ENCODE peak calls at places on chromosomes 4 and X, in nine cellular contexts. One of them, this sample, is unnamed.

GRCh38 chrX:63747331-63747730 is 37.7 kb downstream of the ARHGEF9 start:
- DNase-seq in GM23338: no peak
- DNase-seq in body of pancreas: no peak
- DNase-seq in astrocyte: peak; percentile 70
- DNase-seq in neural progenitor cell: no peak
- DNase-seq in IMR-90: peak; percentile 68
- DNase-seq in AG10803: peak; percentile 70
- DNase-seq in tibial nerve: no peak
- DNase-seq in coronary artery: no peak
- DNase-seq in this sample: peak; percentile 1

GRCh38 chr4:41670530-41670929 is 78.0 kb downstream of the PHOX2B start:
- DNase-seq in GM23338: no peak
- DNase-seq in body of pancreas: peak; percentile 83
- DNase-seq in astrocyte: no peak
- DNase-seq in neural progenitor cell: no peak
- DNase-seq in IMR-90: no peak
- DNase-seq in AG10803: no peak
- DNase-seq in tibial nerve: no peak
- DNase-seq in coronary artery: no peak
- DNase-seq in this sample: no peak

GRCh38 chr4:165331316-165331715 is 3.8 kb downstream of the MSMO1 start:
- DNase-seq in GM23338: peak; percentile 51
- DNase-seq in body of pancreas: no peak
- DNase-seq in astrocyte: no peak
- DNase-seq in neural progenitor cell: no peak
- DNase-seq in IMR-90: no peak
- DNase-seq in AG10803: no peak
- DNase-seq in tibial nerve: no peak
- DNase-seq in coronary artery: no peak
- DNase-seq in this sample: no peak

GRCh38 chr4:6316461-6317003 is 46.9 kb downstream of the WFS1 start:
- DNase-seq in GM23338: no peak
- DNase-seq in body of pancreas: no peak
- DNase-seq in astrocyte: no peak
- DNase-seq in neural progenitor cell: no peak
- DNase-seq in IMR-90: no peak
- DNase-seq in AG10803: no peak
- DNase-seq in tibial nerve: no peak
- DNase-seq in coronary artery: no peak
- DNase-seq in this sample: no peak

GRCh38 chr4:2292679-2293108 is 30.8 kb upstream of the MXD4 start:
- DNase-seq in GM23338: no peak
- DNase-seq in body of pancreas: no peak
- DNase-seq in astrocyte: peak; percentile 74
- DNase-seq in neural progenitor cell: no peak
- DNase-seq in IMR-90: peak; percentile 75
- DNase-seq in AG10803: peak; percentile 82
- DNase-seq in tibial nerve: no peak
- DNase-seq in coronary artery: no peak
- DNase-seq in this sample: no peak

GRCh38 chr4:158810487-158811215 is 41.8 kb downstream of the FNIP2 start:
- DNase-seq in GM23338: no peak
- DNase-seq in body of pancreas: peak; percentile 75
- DNase-seq in astrocyte: peak; percentile 100
- DNase-seq in neural progenitor cell: peak; percentile 17
- DNase-seq in IMR-90: peak; percentile 98
- DNase-seq in AG10803: peak; percentile 99
- DNase-seq in tibial nerve: peak; percentile 53
- DNase-seq in coronary artery: peak; percentile 90
- DNase-seq in this sample: peak; percentile 85

GRCh38 chr4:57044279-57044678 is 65.6 kb downstream of the POLR2B start:
- DNase-seq in GM23338: no peak
- DNase-seq in body of pancreas: no peak
- DNase-seq in astrocyte: no peak
- DNase-seq in neural progenitor cell: no peak
- DNase-seq in IMR-90: peak; percentile 55
- DNase-seq in AG10803: peak; percentile 94
- DNase-seq in tibial nerve: no peak
- DNase-seq in coronary artery: no peak
- DNase-seq in this sample: no peak

GRCh38 chr4:34422472-34422871 is 1821.8 kb downstream of the ARAP2 start:
- DNase-seq in GM23338: peak; percentile 4
- DNase-seq in body of pancreas: no peak
- DNase-seq in astrocyte: no peak
- DNase-seq in neural progenitor cell: peak; percentile 2
- DNase-seq in IMR-90: no peak
- DNase-seq in AG10803: peak; percentile 4
- DNase-seq in tibial nerve: no peak
- DNase-seq in coronary artery: no peak
- DNase-seq in this sample: no peak

GRCh38 chr4:148376151-148376550 is 66.1 kb downstream of the NR3C2 start:
- DNase-seq in GM23338: no peak
- DNase-seq in body of pancreas: peak; percentile 82
- DNase-seq in astrocyte: peak; percentile 64
- DNase-seq in neural progenitor cell: no peak
- DNase-seq in IMR-90: peak; percentile 62
- DNase-seq in AG10803: peak; percentile 11
- DNase-seq in tibial nerve: peak; percentile 24
- DNase-seq in coronary artery: no peak
- DNase-seq in this sample: peak; percentile 59

GRCh38 chr4:152408514-152409327 is 127.2 kb downstream of the FBXW7 start:
- DNase-seq in GM23338: peak; percentile 83
- DNase-seq in body of pancreas: no peak
- DNase-seq in astrocyte: no peak
- DNase-seq in neural progenitor cell: peak; percentile 63
- DNase-seq in IMR-90: peak; percentile 50
- DNase-seq in AG10803: peak; percentile 31
- DNase-seq in tibial nerve: no peak
- DNase-seq in coronary artery: no peak
- DNase-seq in this sample: no peak

GRCh38 chrX:155745792-155746191 is 133.0 kb upstream of the TMLHE start:
- DNase-seq in GM23338: no peak
- DNase-seq in body of pancreas: peak; percentile 37
- DNase-seq in astrocyte: no peak
- DNase-seq in neural progenitor cell: no peak
- DNase-seq in IMR-90: peak; percentile 2
- DNase-seq in AG10803: peak; percentile 5
- DNase-seq in tibial nerve: no peak
- DNase-seq in coronary artery: no peak
- DNase-seq in this sample: no peak

GRCh38 chr4:108109111-108109510 is 59.6 kb downstream of the LEF1 start:
- DNase-seq in GM23338: no peak
- DNase-seq in body of pancreas: no peak
- DNase-seq in astrocyte: no peak
- DNase-seq in neural progenitor cell: no peak
- DNase-seq in IMR-90: no peak
- DNase-seq in AG10803: no peak
- DNase-seq in tibial nerve: no peak
- DNase-seq in coronary artery: no peak
- DNase-seq in this sample: no peak

GRCh38 chr4:185254434-185254833 is 45.0 kb downstream of the SNX25 start:
- DNase-seq in GM23338: peak; percentile 33
- DNase-seq in body of pancreas: no peak
- DNase-seq in astrocyte: peak; percentile 71
- DNase-seq in neural progenitor cell: no peak
- DNase-seq in IMR-90: peak; percentile 56
- DNase-seq in AG10803: no peak
- DNase-seq in tibial nerve: no peak
- DNase-seq in coronary artery: no peak
- DNase-seq in this sample: no peak

GRCh38 chr4:43330288-43330687 is 437.8 kb downstream of the GRXCR1 start:
- DNase-seq in GM23338: no peak
- DNase-seq in body of pancreas: no peak
- DNase-seq in astrocyte: peak; percentile 76
- DNase-seq in neural progenitor cell: no peak
- DNase-seq in IMR-90: peak; percentile 75
- DNase-seq in AG10803: peak; percentile 20
- DNase-seq in tibial nerve: no peak
- DNase-seq in coronary artery: no peak
- DNase-seq in this sample: peak; percentile 75

GRCh38 chrX:104098151-104098808 is 14.0 kb upstream of the ZCCHC18 start:
- DNase-seq in GM23338: peak; percentile 69
- DNase-seq in body of pancreas: peak; percentile 65
- DNase-seq in astrocyte: peak; percentile 71
- DNase-seq in neural progenitor cell: peak; percentile 71
- DNase-seq in IMR-90: peak; percentile 77
- DNase-seq in AG10803: peak; percentile 81
- DNase-seq in tibial nerve: peak; percentile 20
- DNase-seq in coronary artery: no peak
- DNase-seq in this sample: peak; percentile 31

GRCh38 chr4:132956951-132957350 is 192.1 kb upstream of the PCDH10 start:
- DNase-seq in GM23338: no peak
- DNase-seq in body of pancreas: no peak
- DNase-seq in astrocyte: no peak
- DNase-seq in neural progenitor cell: no peak
- DNase-seq in IMR-90: no peak
- DNase-seq in AG10803: no peak
- DNase-seq in tibial nerve: no peak
- DNase-seq in coronary artery: no peak
- DNase-seq in this sample: no peak

GRCh38 chrX:13699183-13699826 is 10.4 kb downstream of the RAB9A start:
- DNase-seq in GM23338: no peak
- DNase-seq in body of pancreas: peak; percentile 13
- DNase-seq in astrocyte: peak; percentile 20
- DNase-seq in neural progenitor cell: no peak
- DNase-seq in IMR-90: peak; percentile 23
- DNase-seq in AG10803: no peak
- DNase-seq in tibial nerve: no peak
- DNase-seq in coronary artery: no peak
- DNase-seq in this sample: no peak

GRCh38 chrX:16743604-16744325 is 24.4 kb downstream of the SYAP1 start:
- DNase-seq in GM23338: no peak
- DNase-seq in body of pancreas: no peak
- DNase-seq in astrocyte: peak; percentile 87
- DNase-seq in neural progenitor cell: no peak
- DNase-seq in IMR-90: peak; percentile 92
- DNase-seq in AG10803: peak; percentile 62
- DNase-seq in tibial nerve: no peak
- DNase-seq in coronary artery: no peak
- DNase-seq in this sample: peak; percentile 83
- TF ChIP-seq CTCF in GM23338: peak; percentile 20
- TF ChIP-seq CTCF in body of pancreas: no peak
- TF ChIP-seq CTCF in astrocyte: peak; percentile 49
- TF ChIP-seq CTCF in neural progenitor cell: no peak
- TF ChIP-seq CTCF in IMR-90: peak; percentile 57
- TF ChIP-seq CTCF in AG10803: peak; percentile 49
- TF ChIP-seq CTCF in tibial nerve: no peak
- TF ChIP-seq CTCF in coronary artery: no peak
- TF ChIP-seq CTCF in this sample: peak; percentile 69

GRCh38 chr4:38994135-38994534 is 38.1 kb downstream of the TMEM156 start:
- DNase-seq in GM23338: no peak
- DNase-seq in body of pancreas: no peak
- DNase-seq in astrocyte: no peak
- DNase-seq in neural progenitor cell: no peak
- DNase-seq in IMR-90: no peak
- DNase-seq in AG10803: no peak
- DNase-seq in tibial nerve: no peak
- DNase-seq in coronary artery: no peak
- DNase-seq in this sample: no peak

GRCh38 chr4:38989487-38989886 is 42.7 kb downstream of the TMEM156 start:
- DNase-seq in GM23338: no peak
- DNase-seq in body of pancreas: no peak
- DNase-seq in astrocyte: no peak
- DNase-seq in neural progenitor cell: no peak
- DNase-seq in IMR-90: peak; percentile 65
- DNase-seq in AG10803: peak; percentile 24
- DNase-seq in tibial nerve: no peak
- DNase-seq in coronary artery: no peak
- DNase-seq in this sample: no peak

GRCh38 chr4:38990241-38990640 is 42.0 kb downstream of the TMEM156 start:
- DNase-seq in GM23338: no peak
- DNase-seq in body of pancreas: no peak
- DNase-seq in astrocyte: no peak
- DNase-seq in neural progenitor cell: no peak
- DNase-seq in IMR-90: no peak
- DNase-seq in AG10803: no peak
- DNase-seq in tibial nerve: no peak
- DNase-seq in coronary artery: no peak
- DNase-seq in this sample: no peak

GRCh38 chr4:38993683-38994082 is 38.5 kb downstream of the TMEM156 start:
- DNase-seq in GM23338: peak; percentile 28
- DNase-seq in body of pancreas: no peak
- DNase-seq in astrocyte: no peak
- DNase-seq in neural progenitor cell: no peak
- DNase-seq in IMR-90: no peak
- DNase-seq in AG10803: no peak
- DNase-seq in tibial nerve: no peak
- DNase-seq in coronary artery: no peak
- DNase-seq in this sample: no peak
- TF ChIP-seq CTCF in GM23338: no peak
- TF ChIP-seq CTCF in body of pancreas: no peak
- TF ChIP-seq CTCF in astrocyte: no peak
- TF ChIP-seq CTCF in neural progenitor cell: peak; percentile 18
- TF ChIP-seq CTCF in IMR-90: peak; percentile 23
- TF ChIP-seq CTCF in AG10803: peak; percentile 28
- TF ChIP-seq CTCF in tibial nerve: no peak
- TF ChIP-seq CTCF in coronary artery: no peak
- TF ChIP-seq CTCF in this sample: peak; percentile 45

DNA sequence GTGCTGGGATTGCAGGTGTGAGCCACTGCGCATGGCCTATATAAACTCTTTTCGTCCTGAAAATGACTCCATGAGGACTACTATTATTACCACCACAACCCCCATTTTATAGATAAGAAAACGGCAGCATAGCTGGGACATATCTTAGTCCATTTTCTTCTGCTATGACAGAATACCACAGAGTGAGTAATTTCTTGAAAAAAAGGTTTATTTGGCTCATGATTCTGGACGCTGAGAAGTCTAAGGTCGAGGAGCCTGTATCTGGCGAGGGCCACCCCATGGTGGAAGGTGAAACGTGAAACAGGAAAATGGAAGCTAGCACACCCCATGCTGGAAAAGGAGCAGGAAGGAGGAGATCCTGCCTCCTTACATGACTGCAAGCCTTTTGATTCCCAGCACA is 68.9 kb downstream of the SMIM20 start:
- DNase-seq in GM23338: no peak
- DNase-seq in body of pancreas: no peak
- DNase-seq in astrocyte: peak; percentile 44
- DNase-seq in neural progenitor cell: no peak
- DNase-seq in IMR-90: no peak
- DNase-seq in AG10803: no peak
- DNase-seq in tibial nerve: no peak
- DNase-seq in coronary artery: no peak
- DNase-seq in this sample: no peak
- TF ChIP-seq CTCF in GM23338: no peak
- TF ChIP-seq CTCF in body of pancreas: no peak
- TF ChIP-seq CTCF in astrocyte: no peak
- TF ChIP-seq CTCF in neural progenitor cell: no peak
- TF ChIP-seq CTCF in IMR-90: no peak
- TF ChIP-seq CTCF in AG10803: no peak
- TF ChIP-seq CTCF in tibial nerve: no peak
- TF ChIP-seq CTCF in coronary artery: no peak
- TF ChIP-seq CTCF in this sample: no peak

DNA sequence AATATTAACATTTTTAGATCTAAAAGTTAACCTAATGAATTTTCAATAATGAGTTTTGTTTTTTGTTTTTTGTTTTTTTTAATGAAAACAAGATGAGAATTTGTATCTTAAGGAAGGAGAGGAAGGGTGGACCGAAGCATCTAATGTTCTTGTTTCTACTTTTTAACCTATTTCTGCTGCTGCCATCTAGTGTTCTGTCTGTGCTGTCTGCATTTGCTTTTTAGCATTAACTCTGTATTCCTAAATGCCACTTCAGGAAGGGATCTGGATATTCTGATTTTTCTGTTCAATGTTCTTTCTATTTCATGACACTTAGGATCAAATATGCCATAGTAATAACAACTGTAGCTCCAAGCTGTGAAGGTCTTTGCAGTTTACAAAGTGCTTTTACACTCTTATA is 161.7 kb downstream of the BRWD3 start:
- DNase-seq in GM23338: peak; percentile 2
- DNase-seq in body of pancreas: no peak
- DNase-seq in astrocyte: no peak
- DNase-seq in neural progenitor cell: peak; percentile 4
- DNase-seq in IMR-90: no peak
- DNase-seq in AG10803: peak; percentile 3
- DNase-seq in tibial nerve: no peak
- DNase-seq in coronary artery: no peak
- DNase-seq in this sample: no peak
- TF ChIP-seq CTCF in GM23338: peak; percentile 44
- TF ChIP-seq CTCF in body of pancreas: no peak
- TF ChIP-seq CTCF in astrocyte: peak; percentile 32
- TF ChIP-seq CTCF in neural progenitor cell: peak; percentile 58
- TF ChIP-seq CTCF in IMR-90: peak; percentile 38
- TF ChIP-seq CTCF in AG10803: peak; percentile 47
- TF ChIP-seq CTCF in tibial nerve: peak; percentile 23
- TF ChIP-seq CTCF in coronary artery: no peak
- TF ChIP-seq CTCF in this sample: peak; percentile 49

This sample was measured in foreskin keratinocyte.